ENCODE peak calls at places on chromosomes 16 and 17, in ten cellular contexts. One of them, this sample, is unnamed.

GRCh38 chr16:20137194-20137593 is 63.5 kb upstream of the GPR139 start:
- DNase-seq in colonic mucosa: no peak
- DNase-seq in body of pancreas: no peak
- DNase-seq in K562: no peak
- DNase-seq in mammary epithelial cell: peak; percentile 6
- DNase-seq in stomach: no peak
- DNase-seq in WERI-Rb-1: no peak
- DNase-seq in CD4-positive, alpha-beta memory T cell: no peak
- DNase-seq in endodermal cell: no peak
- DNase-seq in upper lobe of right lung: no peak
- DNase-seq in this sample: no peak

GRCh38 chr16:23611936-23612335 is 15.8 kb upstream of the NDUFAB1 start:
- DNase-seq in colonic mucosa: no peak
- DNase-seq in body of pancreas: no peak
- DNase-seq in K562: no peak
- DNase-seq in mammary epithelial cell: no peak
- DNase-seq in stomach: no peak
- DNase-seq in WERI-Rb-1: no peak
- DNase-seq in CD4-positive, alpha-beta memory T cell: no peak
- DNase-seq in endodermal cell: no peak
- DNase-seq in upper lobe of right lung: no peak
- DNase-seq in this sample: no peak

GRCh38 chr16:1614226-1615102 is 2.3 kb downstream of the CRAMP1 start:
- DNase-seq in colonic mucosa: peak; percentile 22
- DNase-seq in body of pancreas: peak; percentile 34
- DNase-seq in K562: peak; percentile 65
- DNase-seq in mammary epithelial cell: peak; percentile 40
- DNase-seq in stomach: peak; percentile 31
- DNase-seq in WERI-Rb-1: peak; percentile 28
- DNase-seq in CD4-positive, alpha-beta memory T cell: no peak
- DNase-seq in endodermal cell: peak; percentile 68
- DNase-seq in upper lobe of right lung: no peak
- DNase-seq in this sample: peak; percentile 5

GRCh38 chr16:83762141-83763024 is 45.4 kb upstream of the HSBP1 start:
- DNase-seq in colonic mucosa: no peak
- DNase-seq in body of pancreas: no peak
- DNase-seq in K562: no peak
- DNase-seq in mammary epithelial cell: no peak
- DNase-seq in stomach: no peak
- DNase-seq in WERI-Rb-1: no peak
- DNase-seq in CD4-positive, alpha-beta memory T cell: no peak
- DNase-seq in endodermal cell: no peak
- DNase-seq in upper lobe of right lung: no peak
- DNase-seq in this sample: no peak

GRCh38 chr16:71796501-71796900 is 12.1 kb downstream of the AP1G1 start:
- DNase-seq in colonic mucosa: no peak
- DNase-seq in body of pancreas: no peak
- DNase-seq in K562: no peak
- DNase-seq in mammary epithelial cell: no peak
- DNase-seq in stomach: no peak
- DNase-seq in WERI-Rb-1: no peak
- DNase-seq in CD4-positive, alpha-beta memory T cell: no peak
- DNase-seq in endodermal cell: no peak
- DNase-seq in upper lobe of right lung: no peak
- DNase-seq in this sample: no peak

GRCh38 chr17:50764860-50765259 is 2.5 kb downstream of the ANKRD40CL start:
- DNase-seq in colonic mucosa: no peak
- DNase-seq in body of pancreas: no peak
- DNase-seq in K562: no peak
- DNase-seq in mammary epithelial cell: no peak
- DNase-seq in stomach: no peak
- DNase-seq in WERI-Rb-1: peak; percentile 81
- DNase-seq in CD4-positive, alpha-beta memory T cell: no peak
- DNase-seq in endodermal cell: peak; percentile 40
- DNase-seq in upper lobe of right lung: no peak
- DNase-seq in this sample: no peak

GRCh38 chr16:987846-988245 is 6.3 kb downstream of the SOX8 start:
- DNase-seq in colonic mucosa: no peak
- DNase-seq in body of pancreas: no peak
- DNase-seq in K562: no peak
- DNase-seq in mammary epithelial cell: no peak
- DNase-seq in stomach: no peak
- DNase-seq in WERI-Rb-1: no peak
- DNase-seq in CD4-positive, alpha-beta memory T cell: no peak
- DNase-seq in endodermal cell: no peak
- DNase-seq in upper lobe of right lung: no peak
- DNase-seq in this sample: no peak

GRCh38 chr17:13520899-13521572 is 80.7 kb downstream of the HS3ST3A1 start:
- DNase-seq in colonic mucosa: peak; percentile 18
- DNase-seq in body of pancreas: no peak
- DNase-seq in K562: no peak
- DNase-seq in mammary epithelial cell: peak; percentile 8
- DNase-seq in stomach: no peak
- DNase-seq in WERI-Rb-1: peak; percentile 40
- DNase-seq in CD4-positive, alpha-beta memory T cell: no peak
- DNase-seq in endodermal cell: no peak
- DNase-seq in upper lobe of right lung: no peak
- DNase-seq in this sample: no peak

DNA sequence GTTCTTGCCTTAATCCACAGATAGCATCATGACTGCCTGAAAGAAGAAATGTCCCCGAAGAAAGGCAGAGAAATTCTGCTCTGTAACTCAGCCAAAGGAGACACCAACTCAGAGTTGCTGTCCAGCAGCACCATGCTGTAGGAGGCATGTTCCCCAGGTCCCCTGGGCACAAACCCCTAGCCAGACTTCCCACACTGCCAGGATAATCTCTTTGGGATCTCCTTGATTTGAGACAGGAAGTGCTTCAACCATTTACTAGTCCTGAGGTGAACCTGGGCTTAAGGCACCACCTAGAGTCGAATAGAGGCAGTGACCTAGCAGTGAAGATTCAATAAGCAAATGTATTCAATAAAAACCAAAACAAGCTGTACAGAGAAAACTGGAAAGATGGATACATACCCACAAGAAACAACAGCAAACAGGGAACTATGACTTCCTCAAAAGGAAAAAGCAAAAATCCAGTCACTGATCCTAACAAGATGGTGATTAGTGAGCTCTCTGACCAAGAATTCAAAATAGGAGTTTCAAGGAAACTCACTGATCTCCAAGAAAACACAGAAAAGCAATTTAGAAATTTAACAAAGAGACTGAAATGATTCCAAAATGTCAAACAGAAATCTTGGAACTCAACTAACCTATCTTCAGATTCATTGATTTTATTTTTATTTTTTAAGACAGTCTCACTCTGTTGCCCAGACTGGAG is 5.7 kb downstream of the OR4D2 start:
- DNase-seq in colonic mucosa: no peak
- DNase-seq in body of pancreas: no peak
- DNase-seq in K562: peak; percentile 36
- DNase-seq in mammary epithelial cell: peak; percentile 35
- DNase-seq in stomach: no peak
- DNase-seq in WERI-Rb-1: peak; percentile 82
- DNase-seq in CD4-positive, alpha-beta memory T cell: peak; percentile 63
- DNase-seq in endodermal cell: peak; percentile 91
- DNase-seq in upper lobe of right lung: no peak
- DNase-seq in this sample: no peak
- H3K27me3 ChIP-seq in colonic mucosa: no peaks in the 10 kb centered on the region
- H3K27me3 ChIP-seq in body of pancreas: no peaks in the 10 kb centered on the region
- H3K27me3 ChIP-seq in K562: peaks cover 21% of the 10 kb centered on the region
- H3K27me3 ChIP-seq in mammary epithelial cell: no peaks in the 10 kb centered on the region
- H3K27me3 ChIP-seq in stomach: no peaks in the 10 kb centered on the region
- H3K27me3 ChIP-seq in WERI-Rb-1: no peaks in the 10 kb centered on the region
- H3K27me3 ChIP-seq in CD4-positive, alpha-beta memory T cell: no peaks in the 10 kb centered on the region
- H3K27me3 ChIP-seq in endodermal cell: peaks cover 40% of the 10 kb centered on the region
- H3K27me3 ChIP-seq in upper lobe of right lung: peaks cover 8% of the 10 kb centered on the region
- H3K27me3 ChIP-seq in this sample: no peaks in the 10 kb centered on the region

DNA sequence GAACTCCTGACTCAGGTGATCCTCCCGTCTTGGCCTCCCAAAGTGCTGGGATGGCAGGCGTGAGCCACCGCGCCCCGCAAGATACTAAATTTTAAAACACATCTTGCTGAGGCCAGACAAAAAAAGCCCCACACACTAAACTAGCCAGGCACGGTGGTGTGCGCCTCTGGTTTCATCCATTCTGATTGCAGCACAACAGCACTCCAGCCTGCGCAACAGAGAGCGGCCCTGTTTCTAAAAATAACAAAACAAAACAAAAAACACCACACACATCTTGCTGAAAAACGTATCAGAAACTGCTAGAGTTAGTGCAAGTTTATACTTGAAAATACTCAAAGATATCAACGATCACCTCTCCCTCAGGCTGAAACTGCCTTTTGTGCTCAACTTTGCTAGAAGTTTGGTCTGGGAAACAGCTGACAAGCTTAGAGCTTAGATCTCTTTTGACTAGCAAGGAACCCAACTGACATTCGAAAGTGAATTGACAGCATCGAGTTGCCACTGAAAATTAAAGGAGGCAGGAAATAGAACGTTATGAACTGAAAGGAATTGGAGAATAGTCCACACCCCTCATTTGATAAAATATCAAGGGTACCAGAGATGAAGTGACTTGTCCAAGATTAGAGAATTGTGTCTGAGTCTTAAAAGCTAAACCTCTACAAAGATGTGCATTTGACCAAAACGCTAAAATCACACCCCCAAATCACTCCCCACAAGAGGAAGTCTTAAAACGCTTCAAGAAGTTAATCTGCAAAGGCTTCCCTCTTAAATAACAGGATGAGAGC is 946 bp downstream of the COG4 start:
- DNase-seq in colonic mucosa: no peak
- DNase-seq in body of pancreas: no peak
- DNase-seq in K562: no peak
- DNase-seq in mammary epithelial cell: no peak
- DNase-seq in stomach: no peak
- DNase-seq in WERI-Rb-1: no peak
- DNase-seq in CD4-positive, alpha-beta memory T cell: no peak
- DNase-seq in endodermal cell: no peak
- DNase-seq in upper lobe of right lung: no peak
- DNase-seq in this sample: no peak
- H3K27ac ChIP-seq in colonic mucosa: no peak overlapping the region
- H3K27ac ChIP-seq in body of pancreas: peak overlapping the region; percentile 95
- H3K27ac ChIP-seq in K562: peak overlapping the region; percentile 89
- H3K27ac ChIP-seq in mammary epithelial cell: peak overlapping the region; percentile 83
- H3K27ac ChIP-seq in stomach: peak overlapping the region; percentile 93
- H3K27ac ChIP-seq in WERI-Rb-1: peak overlapping the region; percentile 98
- H3K27ac ChIP-seq in CD4-positive, alpha-beta memory T cell: peak overlapping the region; percentile 86
- H3K27ac ChIP-seq in endodermal cell: no peak overlapping the region
- H3K27ac ChIP-seq in upper lobe of right lung: peak overlapping the region; percentile 91
- H3K27ac ChIP-seq in this sample: peak overlapping the region; percentile 94

GRCh38 chr16:86287641-86288201 is 222.6 kb upstream of the FOXF1 start:
- DNase-seq in colonic mucosa: peak; percentile 15
- DNase-seq in body of pancreas: no peak
- DNase-seq in K562: no peak
- DNase-seq in mammary epithelial cell: no peak
- DNase-seq in stomach: no peak
- DNase-seq in WERI-Rb-1: no peak
- DNase-seq in CD4-positive, alpha-beta memory T cell: no peak
- DNase-seq in endodermal cell: no peak
- DNase-seq in upper lobe of right lung: no peak
- DNase-seq in this sample: no peak

GRCh38 chr16:86285938-86286921 is 224.1 kb upstream of the FOXF1 start:
- DNase-seq in colonic mucosa: peak; percentile 23
- DNase-seq in body of pancreas: no peak
- DNase-seq in K562: no peak
- DNase-seq in mammary epithelial cell: peak; percentile 9
- DNase-seq in stomach: no peak
- DNase-seq in WERI-Rb-1: no peak
- DNase-seq in CD4-positive, alpha-beta memory T cell: no peak
- DNase-seq in endodermal cell: no peak
- DNase-seq in upper lobe of right lung: no peak
- DNase-seq in this sample: no peak

GRCh38 chr16:86286991-86287640 is 223.2 kb upstream of the FOXF1 start:
- DNase-seq in colonic mucosa: peak; percentile 13
- DNase-seq in body of pancreas: no peak
- DNase-seq in K562: no peak
- DNase-seq in mammary epithelial cell: no peak
- DNase-seq in stomach: no peak
- DNase-seq in WERI-Rb-1: no peak
- DNase-seq in CD4-positive, alpha-beta memory T cell: no peak
- DNase-seq in endodermal cell: peak; percentile 82
- DNase-seq in upper lobe of right lung: no peak
- DNase-seq in this sample: no peak

GRCh38 chr16:86283944-86284343 is 226.4 kb upstream of the FOXF1 start:
- DNase-seq in colonic mucosa: peak; percentile 6
- DNase-seq in body of pancreas: no peak
- DNase-seq in K562: no peak
- DNase-seq in mammary epithelial cell: no peak
- DNase-seq in stomach: no peak
- DNase-seq in WERI-Rb-1: no peak
- DNase-seq in CD4-positive, alpha-beta memory T cell: no peak
- DNase-seq in endodermal cell: no peak
- DNase-seq in upper lobe of right lung: no peak
- DNase-seq in this sample: no peak

GRCh38 chr16:86285421-86285820 is 224.9 kb upstream of the FOXF1 start:
- DNase-seq in colonic mucosa: peak; percentile 11
- DNase-seq in body of pancreas: no peak
- DNase-seq in K562: no peak
- DNase-seq in mammary epithelial cell: no peak
- DNase-seq in stomach: no peak
- DNase-seq in WERI-Rb-1: no peak
- DNase-seq in CD4-positive, alpha-beta memory T cell: no peak
- DNase-seq in endodermal cell: no peak
- DNase-seq in upper lobe of right lung: no peak
- DNase-seq in this sample: no peak
- H3K27me3 ChIP-seq in colonic mucosa: peaks cover 34% of the 10 kb centered on the region
- H3K27me3 ChIP-seq in body of pancreas: no peaks in the 10 kb centered on the region
- H3K27me3 ChIP-seq in K562: peaks cover 73% of the 10 kb centered on the region
- H3K27me3 ChIP-seq in mammary epithelial cell: peaks cover 31% of the 10 kb centered on the region
- H3K27me3 ChIP-seq in stomach: peaks cover 46% of the 10 kb centered on the region
- H3K27me3 ChIP-seq in WERI-Rb-1: no peaks in the 10 kb centered on the region
- H3K27me3 ChIP-seq in CD4-positive, alpha-beta memory T cell: peaks cover 9% of the 10 kb centered on the region
- H3K27me3 ChIP-seq in endodermal cell: peaks cover 86% of the 10 kb centered on the region
- H3K27me3 ChIP-seq in upper lobe of right lung: peaks cover 37% of the 10 kb centered on the region
- H3K27me3 ChIP-seq in this sample: peaks cover 59% of the 10 kb centered on the region

DNA sequence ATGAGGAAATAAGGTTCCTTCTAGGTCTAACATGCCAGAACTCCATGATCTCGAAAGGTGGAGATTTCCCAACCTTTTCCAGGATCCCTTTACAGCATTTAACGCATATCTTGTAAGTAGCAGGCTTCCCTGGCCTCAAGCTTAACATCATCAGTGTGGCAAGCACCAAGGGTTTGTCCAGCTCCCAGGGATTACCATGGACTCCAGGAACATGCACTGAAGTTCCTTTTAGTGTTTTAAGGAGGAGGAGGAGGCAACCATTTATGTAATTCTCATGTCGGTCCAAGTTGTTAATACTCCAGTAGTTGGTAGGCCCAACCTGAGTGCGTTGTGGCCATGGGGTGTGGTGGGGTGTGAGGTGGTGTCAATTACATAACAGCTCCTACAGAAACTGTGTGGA is 11.8 kb upstream of the SKAP1 start:
- DNase-seq in colonic mucosa: no peak
- DNase-seq in body of pancreas: no peak
- DNase-seq in K562: no peak
- DNase-seq in mammary epithelial cell: no peak
- DNase-seq in stomach: no peak
- DNase-seq in WERI-Rb-1: no peak
- DNase-seq in CD4-positive, alpha-beta memory T cell: peak; percentile 38
- DNase-seq in endodermal cell: no peak
- DNase-seq in upper lobe of right lung: no peak
- DNase-seq in this sample: no peak
- H3K27ac ChIP-seq in colonic mucosa: no peak overlapping the region
- H3K27ac ChIP-seq in body of pancreas: no peak overlapping the region
- H3K27ac ChIP-seq in K562: no peak overlapping the region
- H3K27ac ChIP-seq in mammary epithelial cell: no peak overlapping the region
- H3K27ac ChIP-seq in stomach: peak overlapping the region; percentile 21
- H3K27ac ChIP-seq in WERI-Rb-1: no peak overlapping the region
- H3K27ac ChIP-seq in CD4-positive, alpha-beta memory T cell: peak overlapping the region; percentile 70
- H3K27ac ChIP-seq in endodermal cell: no peak overlapping the region
- H3K27ac ChIP-seq in upper lobe of right lung: no peak overlapping the region
- H3K27ac ChIP-seq in this sample: peak overlapping the region; percentile 66

This sample was measured in CD4-positive, alpha-beta T cell.